ENCODE peak calls at places on chromosomes 12 and 14, in seven cellular contexts. N is tibial artery, Z is brain microvascular endothelial cell, D is DND-41, V is iPS DF 6.9, R is cardiac fibroblast, A is right cardiac atrium. Q is an unnamed sample.

GRCh38 chr14:29037428-29037827 is 270.8 kb downstream of the FOXG1 start:
- DNase-seq in N (no peak), Z (no peak), D (no peak), V (no peak), R (no peak), A (no peak), Q (no peak)

GRCh38 chr14:99687284-99688209 is 3.4 kb downstream of the CYP46A1 start:
- DNase-seq in N (peak), Z (no peak), D (no peak), V (no peak), R (no peak), A (no peak), Q (peak)

GRCh38 chr12:120006248-120006975 is 17.4 kb downstream of the BICDL1 start:
- DNase-seq in N (no peak), Z (no peak), D (no peak), V (no peak), R (no peak), A (no peak), Q (no peak)

GRCh38 chr12:25433581-25434325 is 119.3 kb downstream of the LMNTD1 start:
- DNase-seq in N (no peak), Z (peak), D (no peak), V (no peak), R (peak), A (no peak), Q (peak)

GRCh38 chr12:52602552-52602951 is 1.3 kb upstream of the KRT72 start:
- DNase-seq in N (no peak), Z (no peak), D (no peak), V (no peak), R (no peak), A (no peak), Q (no peak)

GRCh38 chr12:74043343-74043742 is 494.3 kb upstream of the ATXN7L3B start:
- DNase-seq in N (no peak), Z (peak), D (no peak), V (no peak), R (no peak), A (no peak), Q (no peak)

GRCh38 chr14:99267871-99268775 is 3.9 kb downstream of the BCL11B start:
- DNase-seq in N (peak), Z (no peak), D (peak), V (no peak), R (no peak), A (no peak), Q (no peak)

GRCh38 chr14:74207943-74208342 is 31.3 kb upstream of the VSX2 start:
- DNase-seq in N (no peak), Z (no peak), D (no peak), V (peak), R (no peak), A (no peak), Q (no peak)

GRCh38 chr14:49986344-49987014 is 93.6 kb downstream of the ARF6 start:
- DNase-seq in N (no peak), Z (no peak), D (no peak), V (no peak), R (peak), A (no peak), Q (no peak)

GRCh38 chr12:114392909-114393308 is 13.0 kb downstream of the TBX5 start:
- DNase-seq in N (no peak), Z (no peak), D (no peak), V (no peak), R (no peak), A (no peak), Q (no peak)

GRCh38 chr14:65555358-65555757 is 142.8 kb downstream of the FUT8 start:
- DNase-seq in N (no peak), Z (no peak), D (no peak), V (no peak), R (no peak), A (no peak), Q (no peak)

GRCh38 chr14:35046751-35047536 is 872 bp downstream of the FAM177A1 start:
- DNase-seq in N (no peak), Z (no peak), D (peak), V (no peak), R (no peak), A (no peak), Q (peak)

GRCh38 chr12:116592116-116592637 is 33.0 kb downstream of the MAP1LC3B2 start:
- DNase-seq in N (peak), Z (no peak), D (no peak), V (no peak), R (peak), A (peak), Q (no peak)

GRCh38 chr12:68207276-68207675 is 18.3 kb downstream of the IL26 start:
- DNase-seq in N (no peak), Z (no peak), D (no peak), V (no peak), R (no peak), A (no peak), Q (no peak)

GRCh38 chr12:50567926-50568325 is 63.1 kb downstream of the DIP2B start:
- DNase-seq in N (no peak), Z (no peak), D (no peak), V (no peak), R (no peak), A (no peak), Q (no peak)

GRCh38 chr14:24078146-24078545 is 6.8 kb downstream of the CPNE6 start:
- DNase-seq in N (no peak), Z (no peak), D (no peak), V (no peak), R (no peak), A (no peak), Q (no peak)

GRCh38 chr12:125152463-125152862 is 87.2 kb downstream of the AACS start:
- DNase-seq in N (no peak), Z (no peak), D (no peak), V (no peak), R (no peak), A (no peak), Q (no peak)

GRCh38 chr14:75906680-75907280 is 75.0 kb downstream of the TGFB3 start:
- DNase-seq in N (no peak), Z (peak), D (peak), V (no peak), R (peak), A (peak), Q (peak)

GRCh38 chr12:24363177-24363754 is 413.8 kb upstream of the SOX5 start:
- DNase-seq in N (no peak), Z (no peak), D (peak), V (no peak), R (no peak), A (no peak), Q (no peak)

GRCh38 chr14:93926873-93927571 is at the start of gene FAM181A:
- DNase-seq in N (no peak), Z (no peak), D (no peak), V (no peak), R (no peak), A (no peak), Q (no peak)

GRCh38 chr12:120886194-120887018 is 17.8 kb downstream of the SPPL3 start:
- DNase-seq in N (no peak), Z (no peak), D (no peak), V (no peak), R (no peak), A (no peak), Q (peak)

GRCh38 chr12:93591137-93591868 is 18.8 kb downstream of the SOCS2 start:
- DNase-seq in N (peak), Z (peak), D (peak), V (no peak), R (peak), A (peak), Q (peak)

GRCh38 chr14:53034036-53034435 is 83.2 kb upstream of the FERMT2 start:
- DNase-seq in N (no peak), Z (no peak), D (no peak), V (no peak), R (no peak), A (no peak), Q (no peak)

GRCh38 chr14:70357985-70358384 is 1.5 kb downstream of the COX16 start:
- DNase-seq in N (no peak), Z (no peak), D (no peak), V (no peak), R (no peak), A (no peak), Q (no peak)
- H3K4me3 ChIP-seq in N (no peak), Z (no peak), D (no peak), V (no peak), R (no peak), A (peak), Q (no peak)

GRCh38 chr14:105315211-105315721 is 718 bp downstream of the PACS2 start:
- DNase-seq in N (peak), Z (no peak), D (peak), V (no peak), R (peak), A (no peak), Q (peak)

GRCh38 chr14:105316968-105317498 is 2.5 kb downstream of the PACS2 start:
- DNase-seq in N (peak), Z (no peak), D (no peak), V (no peak), R (no peak), A (no peak), Q (no peak)

GRCh38 chr14:105316563-105316941 is 2.0 kb downstream of the PACS2 start:
- DNase-seq in N (no peak), Z (no peak), D (no peak), V (no peak), R (no peak), A (no peak), Q (no peak)

GRCh38 chr14:105315941-105316562 is 1.5 kb downstream of the PACS2 start:
- DNase-seq in N (peak), Z (no peak), D (peak), V (no peak), R (no peak), A (no peak), Q (no peak)

DNA sequence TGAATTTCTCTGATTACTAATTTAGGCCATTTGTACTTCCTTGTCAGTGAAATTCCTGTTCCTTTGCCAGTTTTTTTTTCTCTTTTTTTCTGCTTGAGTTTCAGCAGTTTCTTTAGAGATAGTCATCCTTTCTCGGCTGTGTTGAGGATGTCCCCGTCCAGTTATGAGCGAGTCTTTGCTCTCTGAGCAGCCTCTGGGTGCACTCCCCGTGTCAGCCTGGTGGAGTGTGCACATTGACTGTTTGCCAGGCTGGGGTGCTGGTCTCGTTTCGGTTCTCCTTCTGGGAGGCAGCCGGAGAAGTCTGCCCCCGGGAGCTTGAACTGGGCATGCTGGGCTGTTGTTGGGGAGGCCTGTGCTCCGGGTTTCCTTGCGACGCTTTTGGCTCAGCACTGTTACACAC is 3.0 kb downstream of the PACS2 start:
- DNase-seq in N (peak), Z (no peak), D (no peak), V (no peak), R (peak), A (no peak), Q (no peak)
- H3K4me3 ChIP-seq in N (peak), Z (no peak), D (no peak), V (no peak), R (no peak), A (no peak), Q (no peak)

GRCh38 chr14:43147480-43147879 is 1359.6 kb downstream of the FSCB start:
- DNase-seq in N (no peak), Z (no peak), D (no peak), V (no peak), R (no peak), A (no peak), Q (no peak)

GRCh38 chr14:43143106-43143505 is 1364.0 kb downstream of the FSCB start:
- DNase-seq in N (no peak), Z (no peak), D (no peak), V (no peak), R (no peak), A (no peak), Q (no peak)

GRCh38 chr14:43145361-43145760 is 1361.7 kb downstream of the FSCB start:
- DNase-seq in N (no peak), Z (no peak), D (no peak), V (no peak), R (no peak), A (no peak), Q (no peak)

GRCh38 chr14:43140453-43140852 is 1366.6 kb downstream of the FSCB start:
- DNase-seq in N (no peak), Z (no peak), D (no peak), V (no peak), R (no peak), A (no peak), Q (no peak)

DNA sequence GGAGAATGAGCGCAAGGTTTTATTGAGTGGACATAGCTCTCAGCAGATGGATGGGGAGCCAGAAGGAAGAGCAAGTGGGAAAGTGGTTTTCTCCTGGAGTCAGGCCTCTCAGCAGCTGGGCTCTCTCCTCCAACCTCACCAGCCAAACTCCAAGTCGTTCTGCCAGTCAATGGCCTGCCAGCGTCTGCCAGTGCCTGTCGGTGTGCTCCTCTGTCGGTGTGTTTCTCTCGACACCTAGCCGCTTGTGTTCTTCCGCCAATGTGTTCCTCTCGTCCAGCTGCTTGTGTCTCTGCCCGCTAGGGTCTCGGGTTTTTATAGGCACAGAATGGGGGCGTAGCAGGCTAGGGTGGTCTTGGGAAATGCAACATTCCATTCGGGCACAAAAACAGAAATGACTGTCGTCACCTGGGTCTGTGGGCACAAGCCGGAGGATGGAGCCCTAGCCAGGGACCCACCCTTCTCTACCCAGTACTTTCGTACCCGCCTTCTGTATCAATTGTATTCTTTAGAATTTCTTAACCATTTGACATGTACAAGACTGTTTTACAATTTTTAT is 1365.4 kb downstream of the FSCB start:
- DNase-seq in N (no peak), Z (no peak), D (no peak), V (no peak), R (no peak), A (no peak), Q (no peak)
- H3K4me3 ChIP-seq in N (no peak), Z (no peak), D (no peak), V (no peak), R (no peak), A (no peak), Q (no peak)

DNA sequence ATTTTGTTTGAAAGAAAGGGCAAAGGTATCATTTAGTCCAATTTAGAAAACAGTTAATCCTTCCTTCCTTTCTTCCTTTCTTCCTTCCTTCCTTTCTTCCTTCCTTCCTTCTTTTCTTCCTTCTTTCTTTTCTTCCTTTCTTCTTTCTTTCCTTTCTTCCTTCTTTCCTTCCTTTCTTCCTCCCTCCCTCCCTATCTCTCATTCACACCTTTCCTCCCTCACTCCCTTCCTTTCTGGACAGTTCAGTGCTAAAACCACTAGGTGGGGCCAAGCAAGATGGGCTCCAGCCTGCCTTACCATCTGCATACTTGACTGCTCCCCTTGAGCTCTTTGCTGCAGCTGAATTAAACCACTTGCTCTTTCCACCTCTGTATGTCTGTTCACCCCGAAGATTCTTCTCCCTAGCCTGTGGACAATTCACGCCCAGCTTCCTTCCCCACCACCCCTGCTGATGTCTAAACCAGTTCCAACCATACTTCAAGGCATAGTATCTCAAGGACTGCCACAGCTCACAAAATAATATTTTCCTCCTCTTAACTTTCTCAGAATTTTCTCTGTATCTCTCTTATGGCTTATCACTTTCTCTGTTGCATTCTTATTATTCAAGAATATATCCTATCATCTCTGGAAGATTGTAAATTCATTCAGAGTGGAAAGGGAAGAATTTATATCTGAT is 78.0 kb downstream of the DBX2 start:
- DNase-seq in N (no peak), Z (no peak), D (peak), V (peak), R (peak), A (no peak), Q (peak)
- H3K4me3 ChIP-seq in N (no peak), Z (no peak), D (no peak), V (no peak), R (no peak), A (no peak), Q (no peak)

GRCh38 chr12:128795530-128796361 is 28.0 kb downstream of the SLC15A4 start:
- DNase-seq in N (no peak), Z (no peak), D (no peak), V (no peak), R (no peak), A (no peak), Q (no peak)

GRCh38 chr12:128798543-128799341 is 25.0 kb downstream of the SLC15A4 start:
- DNase-seq in N (no peak), Z (no peak), D (no peak), V (no peak), R (no peak), A (no peak), Q (no peak)

GRCh38 chr12:128794661-128795529 is 28.9 kb downstream of the SLC15A4 start:
- DNase-seq in N (no peak), Z (no peak), D (no peak), V (no peak), R (no peak), A (no peak), Q (no peak)

GRCh38 chr12:128796439-128797118 is 27.2 kb downstream of the SLC15A4 start:
- DNase-seq in N (no peak), Z (no peak), D (no peak), V (no peak), R (no peak), A (no peak), Q (no peak)

DNA sequence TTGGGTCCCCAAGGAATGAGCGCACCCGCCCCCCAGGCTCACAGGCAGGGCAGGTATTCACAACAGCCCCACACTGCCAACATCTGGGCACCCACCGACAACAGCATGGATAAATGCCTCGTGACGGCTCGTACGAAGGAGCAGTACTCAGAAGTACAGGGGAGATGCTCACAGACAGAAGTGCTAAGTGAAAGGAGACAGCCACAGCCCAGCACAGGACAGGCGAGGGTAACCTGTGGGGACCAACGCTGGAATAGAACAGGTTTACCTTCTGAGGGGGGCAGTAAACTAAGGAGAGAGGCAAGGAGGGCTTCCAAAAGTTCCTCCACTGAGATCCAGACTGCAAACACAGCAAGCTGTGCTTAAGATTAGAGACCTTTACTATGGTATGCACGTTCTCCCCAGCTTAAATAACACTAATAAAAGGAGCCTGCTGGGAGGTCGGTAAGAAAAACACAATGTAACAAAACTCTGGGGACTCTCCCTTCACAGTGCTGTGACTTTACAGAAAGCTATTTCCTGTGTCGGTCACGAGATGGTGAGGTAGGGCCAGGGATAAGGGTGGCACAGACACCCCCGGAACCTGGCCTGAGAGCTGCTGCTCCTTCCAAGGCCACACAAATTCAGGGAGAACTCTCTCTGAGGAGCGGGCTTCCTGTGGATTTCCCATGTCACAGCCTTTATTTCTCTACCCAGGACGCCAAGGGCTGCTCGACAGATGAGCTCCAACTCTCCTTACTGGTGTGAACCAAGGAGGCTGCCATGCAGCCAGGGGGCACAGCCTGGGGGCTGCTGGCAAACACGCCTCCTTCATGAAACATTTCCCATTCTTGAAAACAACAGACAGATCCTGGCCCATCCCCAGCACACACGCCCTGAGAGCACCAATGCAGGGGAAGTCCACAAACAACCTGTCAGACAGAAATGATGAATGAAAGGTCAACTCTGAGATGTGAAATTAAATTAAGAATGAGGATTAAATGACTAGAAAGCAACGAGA is 26.3 kb downstream of the SLC15A4 start:
- DNase-seq in N (no peak), Z (no peak), D (no peak), V (no peak), R (no peak), A (no peak), Q (no peak)
- H3K4me3 ChIP-seq in N (no peak), Z (no peak), D (no peak), V (no peak), R (no peak), A (no peak), Q (no peak)

DNA sequence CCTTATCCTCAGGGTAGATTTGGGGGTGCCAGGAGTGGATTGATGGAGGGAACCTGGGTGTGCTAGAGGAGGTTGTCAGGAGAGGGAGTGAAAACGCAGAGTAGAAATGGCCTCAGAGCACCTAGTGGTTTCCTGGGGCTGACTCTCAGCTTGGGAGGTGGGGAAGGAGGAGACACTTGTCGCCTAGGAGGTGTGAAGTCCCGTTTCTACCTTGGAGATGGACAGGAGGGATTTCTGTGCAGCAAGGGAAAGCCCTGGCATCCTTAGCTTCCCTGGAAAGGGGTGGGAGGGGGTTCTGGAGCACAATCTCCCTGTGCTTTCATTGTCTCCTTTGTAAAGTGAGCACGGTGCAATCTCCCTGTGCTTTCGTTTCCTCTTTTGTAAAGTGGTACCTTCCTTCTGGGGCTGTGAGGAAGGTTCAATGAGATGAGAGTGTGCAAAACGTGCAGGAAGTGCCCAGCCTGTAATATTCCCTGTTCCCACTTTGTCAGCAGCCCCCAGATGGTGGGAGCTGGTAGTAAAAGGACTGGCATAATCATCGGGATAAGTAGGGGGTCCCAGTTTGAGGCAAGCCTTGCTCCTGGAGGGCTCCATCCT is 1.6 kb downstream of the OAS3 start:
- DNase-seq in N (no peak), Z (no peak), D (peak), V (no peak), R (no peak), A (no peak), Q (no peak)
- H3K4me3 ChIP-seq in N (no peak), Z (no peak), D (peak), V (no peak), R (no peak), A (peak), Q (peak)

Q was measured in MM.1S.